ENCODE peak calls at places on chromosome 16, in six cellular contexts. X is GM12865, Z is Peyer's patch, R is ascending aorta, T is left ventricle myocardium inferior, N is esophagus squamous epithelium. E is an unnamed sample.

GRCh38 chr16:2879854-2880508 is 3.0 kb upstream of the FLYWCH2 start:
- DNase-seq in X (no peak), Z (no peak), R (no peak), T (no peak), N (no peak), E (no peak)

GRCh38 chr16:54812229-54812628 is 118.4 kb upstream of the IRX5 start:
- DNase-seq in X (no peak), Z (no peak), R (no peak), T (no peak), N (no peak), E (peak)

GRCh38 chr16:3793161-3793576 is 75.8 kb upstream of the TRAP1 start:
- DNase-seq in X (no peak), Z (no peak), R (no peak), T (peak), N (no peak), E (no peak)

GRCh38 chr16:629289-630023 is 1.3 kb upstream of the WFIKKN1 start:
- DNase-seq in X (no peak), Z (no peak), R (no peak), T (no peak), N (no peak), E (no peak)

GRCh38 chr16:65280988-65281530 is 159.2 kb upstream of the CDH11 start:
- DNase-seq in X (no peak), Z (no peak), R (no peak), T (no peak), N (no peak), E (no peak)

GRCh38 chr16:842061-842476 is 41.5 kb upstream of the GNG13 start:
- DNase-seq in X (no peak), Z (no peak), R (no peak), T (no peak), N (no peak), E (no peak)

GRCh38 chr16:9139965-9140364 is 48.5 kb downstream of the HAPSTR1 start:
- DNase-seq in X (peak), Z (no peak), R (no peak), T (no peak), N (no peak), E (peak)

GRCh38 chr16:20799599-20799998 is 6.7 kb downstream of the ERI2 start:
- DNase-seq in X (peak), Z (no peak), R (no peak), T (no peak), N (no peak), E (peak)

GRCh38 chr16:66486773-66487579 is 59.9 kb downstream of the BEAN1 start:
- DNase-seq in X (no peak), Z (peak), R (no peak), T (no peak), N (no peak), E (no peak)

GRCh38 chr16:749010-749409 is 8.2 kb upstream of the CIAO3 start:
- DNase-seq in X (no peak), Z (no peak), R (no peak), T (no peak), N (no peak), E (no peak)

GRCh38 chr16:17269434-17269833 is 201.3 kb downstream of the XYLT1 start:
- DNase-seq in X (no peak), Z (no peak), R (no peak), T (no peak), N (no peak), E (peak)

GRCh38 chr16:12405083-12405482 is 398.6 kb downstream of the CPPED1 start:
- DNase-seq in X (no peak), Z (no peak), R (no peak), T (no peak), N (no peak), E (no peak)

GRCh38 chr16:56382901-56383355 is 42.4 kb downstream of the AMFR start:
- DNase-seq in X (no peak), Z (no peak), R (no peak), T (no peak), N (no peak), E (no peak)

GRCh38 chr16:4314532-4315184 is 1.2 kb upstream of the GLIS2 start:
- DNase-seq in X (peak), Z (no peak), R (no peak), T (no peak), N (no peak), E (peak)

GRCh38 chr16:86566966-86567700 is 504 bp downstream of the FOXC2 start:
- DNase-seq in X (no peak), Z (no peak), R (no peak), T (peak), N (no peak), E (no peak)

GRCh38 chr16:66004706-66005105 is 361.8 kb upstream of the CDH5 start:
- DNase-seq in X (no peak), Z (no peak), R (no peak), T (no peak), N (no peak), E (no peak)

GRCh38 chr16:66568355-66568754 is 2.1 kb downstream of the CMTM1 start:
- DNase-seq in X (no peak), Z (no peak), R (no peak), T (no peak), N (no peak), E (no peak)

GRCh38 chr16:74321356-74321755 is 24.7 kb downstream of the PSMD7 start:
- DNase-seq in X (no peak), Z (no peak), R (no peak), T (no peak), N (no peak), E (no peak)

GRCh38 chr16:48014349-48015135 is 141.3 kb downstream of the ABCC12 start:
- DNase-seq in X (no peak), Z (no peak), R (no peak), T (no peak), N (no peak), E (peak)

GRCh38 chr16:80174416-80174815 is 366.4 kb upstream of the DYNLRB2 start:
- DNase-seq in X (no peak), Z (no peak), R (no peak), T (no peak), N (no peak), E (no peak)

GRCh38 chr16:65394306-65394705 is 272.4 kb upstream of the CDH11 start:
- DNase-seq in X (no peak), Z (no peak), R (no peak), T (no peak), N (no peak), E (no peak)

GRCh38 chr16:11530171-11530940 is 56.4 kb downstream of the LITAF start:
- DNase-seq in X (no peak), Z (no peak), R (no peak), T (no peak), N (no peak), E (no peak)

GRCh38 chr16:2296662-2297505 is 29.0 kb upstream of the RNPS1 start:
- DNase-seq in X (peak), Z (no peak), R (no peak), T (no peak), N (no peak), E (peak)

GRCh38 chr16:74563828-74564263 is 43.1 kb downstream of the GLG1 start:
- DNase-seq in X (no peak), Z (no peak), R (no peak), T (no peak), N (no peak), E (peak)

GRCh38 chr16:66516808-66517585 is 32.9 kb downstream of the TK2 start:
- DNase-seq in X (peak), Z (peak), R (peak), T (peak), N (peak), E (peak)

GRCh38 chr16:89823087-89823823 is 5.0 kb upstream of the SPIRE2 start:
- DNase-seq in X (no peak), Z (no peak), R (no peak), T (no peak), N (no peak), E (no peak)

GRCh38 chr16:58022601-58023371 is 2.8 kb upstream of the MMP15 start:
- DNase-seq in X (no peak), Z (no peak), R (no peak), T (peak), N (no peak), E (no peak)

GRCh38 chr16:68782198-68783174 is 45.4 kb downstream of the CDH1 start:
- DNase-seq in X (peak), Z (peak), R (no peak), T (no peak), N (no peak), E (peak)

GRCh38 chr16:15854906-15855703 is 1.7 kb downstream of the MYH11 start:
- DNase-seq in X (no peak), Z (no peak), R (no peak), T (no peak), N (no peak), E (no peak)
- H3K4me3 ChIP-seq in X (no peak), Z (no peak), R (peak), T (peak), N (peak), E (no peak)

GRCh38 chr16:19115148-19116021 is 1.6 kb downstream of the ITPRIPL2 start:
- DNase-seq in X (no peak), Z (no peak), R (no peak), T (peak), N (no peak), E (no peak)

GRCh38 chr16:19110537-19111391 is 3.0 kb upstream of the ITPRIPL2 start:
- DNase-seq in X (no peak), Z (no peak), R (no peak), T (no peak), N (no peak), E (no peak)

GRCh38 chr16:19114359-19115147 is 789 bp downstream of the ITPRIPL2 start:
- DNase-seq in X (peak), Z (peak), R (peak), T (peak), N (no peak), E (no peak)

GRCh38 chr16:19116711-19117449 is 3.1 kb downstream of the ITPRIPL2 start:
- DNase-seq in X (peak), Z (no peak), R (no peak), T (no peak), N (no peak), E (peak)

DNA sequence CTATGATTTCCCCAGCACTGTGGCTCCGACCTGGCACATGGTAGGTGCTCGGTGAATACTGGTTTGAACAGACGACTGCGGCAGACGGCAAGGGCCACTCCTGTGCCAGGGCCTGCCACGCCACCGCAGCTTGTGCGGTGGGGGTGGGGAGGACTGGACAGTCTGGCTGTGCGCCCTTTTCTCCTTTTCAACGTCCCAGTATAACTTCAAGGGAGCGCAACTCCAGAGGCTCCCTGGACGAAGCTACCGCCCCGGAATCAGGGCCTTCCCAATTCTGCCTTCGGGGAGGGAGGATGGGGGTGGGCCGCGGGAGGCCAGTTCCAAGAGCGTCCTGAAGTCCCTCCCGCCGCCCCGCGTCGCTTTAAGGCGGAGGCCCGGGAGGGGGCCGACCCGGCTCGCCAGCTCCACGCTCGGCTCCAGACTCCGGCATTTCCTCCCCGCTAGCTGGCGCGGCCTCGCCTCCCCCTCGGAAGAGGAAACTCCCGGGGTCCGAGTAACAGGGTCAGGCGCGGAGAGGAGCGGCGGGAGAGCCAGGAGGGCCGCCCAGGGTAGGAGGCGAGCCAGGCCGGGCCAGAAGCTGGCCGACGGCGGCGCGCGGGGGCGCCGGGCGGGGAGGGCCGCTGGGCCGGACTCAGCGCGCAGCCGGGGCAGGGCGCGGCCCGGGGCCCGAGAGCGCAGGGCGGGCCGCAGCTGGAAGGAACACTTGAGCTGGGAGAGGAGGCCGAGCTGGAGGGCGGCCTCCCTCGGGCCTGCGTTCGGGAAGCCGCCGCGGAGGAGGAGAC is at the start of gene ITPRIPL2:
- DNase-seq in X (peak), Z (peak), R (peak), T (peak), N (no peak), E (peak)
- TF ChIP-seq CTCF in X (no peak), Z (peak), R (peak), T (peak), N (no peak), E (no peak)

DNA sequence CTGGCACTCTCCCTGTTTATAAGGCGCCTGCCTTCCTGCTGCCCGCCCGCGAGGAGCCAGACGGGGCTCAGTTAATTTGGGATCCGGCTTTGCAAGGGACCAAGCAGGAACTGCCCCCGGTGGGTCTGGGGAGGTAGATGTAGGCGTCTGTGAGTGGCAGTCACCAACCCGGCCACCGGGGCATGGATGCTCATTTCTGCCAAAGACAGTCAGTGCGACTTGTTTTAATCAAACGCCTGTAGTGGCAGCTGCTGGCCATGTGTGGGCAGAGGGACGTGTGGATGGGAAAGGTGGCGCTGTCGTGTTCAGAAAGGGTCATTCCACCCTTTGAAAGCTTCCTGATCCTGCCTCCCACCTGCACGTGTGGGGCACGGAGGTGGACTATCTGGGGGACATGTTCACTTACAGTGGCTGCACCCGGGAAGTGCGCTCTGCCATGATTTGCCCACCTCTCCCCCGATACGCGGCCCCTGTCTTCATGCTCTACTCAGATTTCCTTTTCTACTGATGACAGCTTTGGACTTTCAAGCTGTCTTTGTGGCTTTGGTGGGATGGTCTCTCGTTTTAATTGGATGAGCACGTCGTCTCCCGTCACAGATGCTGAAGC is 60.3 kb upstream of the CIBAR2 start:
- DNase-seq in X (peak), Z (no peak), R (no peak), T (no peak), N (no peak), E (peak)
- H3K4me3 ChIP-seq in X (no peak), Z (no peak), R (peak), T (peak), N (peak), E (no peak)

DNA sequence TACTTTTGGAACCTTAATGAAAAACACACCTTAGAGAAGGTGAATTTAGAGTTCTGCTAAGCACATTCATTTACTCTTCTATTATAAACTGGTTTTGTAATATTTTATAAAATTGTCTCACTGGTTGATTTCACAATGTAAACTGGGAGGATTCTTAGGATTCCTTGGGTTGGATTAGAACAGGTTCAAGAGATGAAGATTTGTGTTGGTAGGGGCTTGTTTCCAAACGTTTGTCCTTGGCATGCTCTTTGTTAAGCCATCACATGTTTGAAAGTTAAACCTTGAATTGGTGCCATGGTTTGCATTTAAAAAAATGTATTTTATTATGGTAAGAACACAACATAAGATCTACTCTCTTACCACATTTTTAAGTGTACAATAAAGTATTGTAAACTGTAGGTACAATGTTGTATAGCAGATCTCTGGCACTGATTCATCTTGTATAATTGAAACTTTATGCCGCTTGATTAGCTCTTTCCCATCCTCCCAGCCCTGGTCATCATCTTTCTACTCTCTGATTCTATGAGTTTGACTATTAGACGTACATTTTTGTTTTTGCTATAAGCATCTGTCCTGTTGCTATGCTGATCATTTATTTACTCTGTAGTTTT is 9.6 kb downstream of the FTO start:
- DNase-seq in X (no peak), Z (no peak), R (no peak), T (no peak), N (no peak), E (no peak)
- TF ChIP-seq CTCF in X (no peak), Z (no peak), R (no peak), T (no peak), N (no peak), E (no peak)

E was measured in NB4.